ENCODE peak calls at places on chromosomes 12 and 14, in five cellular contexts. One of them, this sample, is unnamed.

GRCh38 chr12:14896477-14897184 is 11.0 kb upstream of the MGP start:
- DNase-seq in GM12878: no peak
- DNase-seq in A549: no peak
- DNase-seq in HepG2: no peak
- DNase-seq in H1: no peak
- DNase-seq in this sample: no peak

GRCh38 chr12:75447695-75448393 is 32.7 kb upstream of the GLIPR1 start:
- DNase-seq in GM12878: no peak
- DNase-seq in A549: no peak
- DNase-seq in HepG2: no peak
- DNase-seq in H1: no peak
- DNase-seq in this sample: no peak

GRCh38 chr12:14854586-14855163 is 11.3 kb upstream of the ART4 start:
- DNase-seq in GM12878: no peak
- DNase-seq in A549: no peak
- DNase-seq in HepG2: no peak
- DNase-seq in H1: no peak
- DNase-seq in this sample: no peak

GRCh38 chr14:92481386-92481785 is 32.2 kb upstream of the RIN3 start:
- DNase-seq in GM12878: no peak
- DNase-seq in A549: peak; percentile 20
- DNase-seq in HepG2: no peak
- DNase-seq in H1: peak; percentile 20
- DNase-seq in this sample: no peak

GRCh38 chr12:71721781-71722511 is 32.7 kb upstream of the RAB21 start:
- DNase-seq in GM12878: no peak
- DNase-seq in A549: no peak
- DNase-seq in HepG2: no peak
- DNase-seq in H1: no peak
- DNase-seq in this sample: no peak

GRCh38 chr14:86372402-86372801 is 842.5 kb downstream of the FLRT2 start:
- DNase-seq in GM12878: no peak
- DNase-seq in A549: no peak
- DNase-seq in HepG2: no peak
- DNase-seq in H1: no peak
- DNase-seq in this sample: no peak

GRCh38 chr12:41189395-41190251 is 1.5 kb downstream of the PDZRN4 start:
- DNase-seq in GM12878: no peak
- DNase-seq in A549: no peak
- DNase-seq in HepG2: no peak
- DNase-seq in H1: peak; percentile 55
- DNase-seq in this sample: no peak

GRCh38 chr14:56147980-56148901 is 30.0 kb downstream of the PELI2 start:
- DNase-seq in GM12878: no peak
- DNase-seq in A549: no peak
- DNase-seq in HepG2: no peak
- DNase-seq in H1: no peak
- DNase-seq in this sample: no peak

GRCh38 chr12:100672075-100672592 is 98.7 kb downstream of the GAS2L3 start:
- DNase-seq in GM12878: no peak
- DNase-seq in A549: peak; percentile 29
- DNase-seq in HepG2: peak; percentile 24
- DNase-seq in H1: peak; percentile 94
- DNase-seq in this sample: peak; percentile 47

GRCh38 chr12:67649165-67650126 is 901 bp downstream of the DYRK2 start:
- DNase-seq in GM12878: no peak
- DNase-seq in A549: no peak
- DNase-seq in HepG2: no peak
- DNase-seq in H1: peak; percentile 50
- DNase-seq in this sample: peak; percentile 66

GRCh38 chr12:104423273-104423672 is 33.5 kb upstream of the CHST11 start:
- DNase-seq in GM12878: no peak
- DNase-seq in A549: no peak
- DNase-seq in HepG2: no peak
- DNase-seq in H1: no peak
- DNase-seq in this sample: no peak

GRCh38 chr12:19624000-19624399 is 184.7 kb downstream of the AEBP2 start:
- DNase-seq in GM12878: no peak
- DNase-seq in A549: no peak
- DNase-seq in HepG2: no peak
- DNase-seq in H1: no peak
- DNase-seq in this sample: no peak

GRCh38 chr14:78904094-78904493 is 733.9 kb downstream of the NRXN3 start:
- DNase-seq in GM12878: no peak
- DNase-seq in A549: peak; percentile 10
- DNase-seq in HepG2: no peak
- DNase-seq in H1: no peak
- DNase-seq in this sample: no peak

GRCh38 chr12:116339800-116340371 is 62.4 kb upstream of the MED13L start:
- DNase-seq in GM12878: no peak
- DNase-seq in A549: no peak
- DNase-seq in HepG2: no peak
- DNase-seq in H1: no peak
- DNase-seq in this sample: no peak

GRCh38 chr12:3677609-3678008 is 75.3 kb downstream of the CRACR2A start:
- DNase-seq in GM12878: no peak
- DNase-seq in A549: no peak
- DNase-seq in HepG2: no peak
- DNase-seq in H1: peak; percentile 42
- DNase-seq in this sample: no peak

GRCh38 chr12:122166422-122167327 is 7.3 kb downstream of the IL31 start:
- DNase-seq in GM12878: peak; percentile 9
- DNase-seq in A549: no peak
- DNase-seq in HepG2: no peak
- DNase-seq in H1: no peak
- DNase-seq in this sample: no peak

GRCh38 chr12:57266681-57267080 is 15.7 kb upstream of the STAC3 start:
- DNase-seq in GM12878: no peak
- DNase-seq in A549: no peak
- DNase-seq in HepG2: no peak
- DNase-seq in H1: no peak
- DNase-seq in this sample: no peak

GRCh38 chr12:3962661-3963483 is 89.7 kb upstream of the PARP11 start:
- DNase-seq in GM12878: no peak
- DNase-seq in A549: no peak
- DNase-seq in HepG2: no peak
- DNase-seq in H1: no peak
- DNase-seq in this sample: no peak

GRCh38 chr12:29869916-29870315 is 86.2 kb upstream of the TMTC1 start:
- DNase-seq in GM12878: no peak
- DNase-seq in A549: no peak
- DNase-seq in HepG2: no peak
- DNase-seq in H1: no peak
- DNase-seq in this sample: no peak

GRCh38 chr14:91985008-91985407 is 37.5 kb upstream of the FBLN5 start:
- DNase-seq in GM12878: no peak
- DNase-seq in A549: no peak
- DNase-seq in HepG2: no peak
- DNase-seq in H1: no peak
- DNase-seq in this sample: no peak

GRCh38 chr12:90690120-90690519 is 264.9 kb downstream of the CCER1 start:
- DNase-seq in GM12878: no peak
- DNase-seq in A549: no peak
- DNase-seq in HepG2: no peak
- DNase-seq in H1: no peak
- DNase-seq in this sample: no peak

GRCh38 chr12:2588345-2588744 is 206.4 kb upstream of the FKBP4 start:
- DNase-seq in GM12878: no peak
- DNase-seq in A549: no peak
- DNase-seq in HepG2: no peak
- DNase-seq in H1: no peak
- DNase-seq in this sample: no peak

GRCh38 chr12:18723752-18724151 is 14.1 kb downstream of the PLCZ1 start:
- DNase-seq in GM12878: no peak
- DNase-seq in A549: peak; percentile 55
- DNase-seq in HepG2: no peak
- DNase-seq in H1: no peak
- DNase-seq in this sample: no peak

GRCh38 chr12:904010-904414 is 45.5 kb downstream of the RAD52 start:
- DNase-seq in GM12878: no peak
- DNase-seq in A549: no peak
- DNase-seq in HepG2: no peak
- DNase-seq in H1: no peak
- DNase-seq in this sample: peak; percentile 29

GRCh38 chr14:74941676-74942097 is 13.7 kb downstream of the PGF start:
- DNase-seq in GM12878: no peak
- DNase-seq in A549: no peak
- DNase-seq in HepG2: no peak
- DNase-seq in H1: no peak
- DNase-seq in this sample: peak; percentile 41

GRCh38 chr14:95218006-95218405 is 60.7 kb upstream of the DICER1 start:
- DNase-seq in GM12878: no peak
- DNase-seq in A549: no peak
- DNase-seq in HepG2: no peak
- DNase-seq in H1: no peak
- DNase-seq in this sample: no peak

GRCh38 chr14:93893550-93894329 is 33.4 kb upstream of the FAM181A start:
- DNase-seq in GM12878: no peak
- DNase-seq in A549: no peak
- DNase-seq in HepG2: no peak
- DNase-seq in H1: peak; percentile 61
- DNase-seq in this sample: no peak

GRCh38 chr14:51006781-51007211 is 62.5 kb upstream of the PYGL start:
- DNase-seq in GM12878: no peak
- DNase-seq in A549: peak; percentile 57
- DNase-seq in HepG2: no peak
- DNase-seq in H1: no peak
- DNase-seq in this sample: no peak

GRCh38 chr12:16076553-16076952 is 165.4 kb downstream of the DERA start:
- DNase-seq in GM12878: no peak
- DNase-seq in A549: peak; percentile 50
- DNase-seq in HepG2: peak; percentile 44
- DNase-seq in H1: no peak
- DNase-seq in this sample: no peak

GRCh38 chr14:64202731-64203130 is 91.4 kb downstream of the ESR2 start:
- DNase-seq in GM12878: no peak
- DNase-seq in A549: no peak
- DNase-seq in HepG2: no peak
- DNase-seq in H1: no peak
- DNase-seq in this sample: no peak

GRCh38 chr14:64200170-64200569 is 94.0 kb downstream of the ESR2 start:
- DNase-seq in GM12878: no peak
- DNase-seq in A549: no peak
- DNase-seq in HepG2: no peak
- DNase-seq in H1: no peak
- DNase-seq in this sample: no peak

GRCh38 chr14:64201931-64202330 is 92.2 kb downstream of the ESR2 start:
- DNase-seq in GM12878: no peak
- DNase-seq in A549: no peak
- DNase-seq in HepG2: no peak
- DNase-seq in H1: no peak
- DNase-seq in this sample: no peak

GRCh38 chr14:64203366-64204006 is 90.7 kb downstream of the ESR2 start:
- DNase-seq in GM12878: no peak
- DNase-seq in A549: no peak
- DNase-seq in HepG2: no peak
- DNase-seq in H1: no peak
- DNase-seq in this sample: no peak

DNA sequence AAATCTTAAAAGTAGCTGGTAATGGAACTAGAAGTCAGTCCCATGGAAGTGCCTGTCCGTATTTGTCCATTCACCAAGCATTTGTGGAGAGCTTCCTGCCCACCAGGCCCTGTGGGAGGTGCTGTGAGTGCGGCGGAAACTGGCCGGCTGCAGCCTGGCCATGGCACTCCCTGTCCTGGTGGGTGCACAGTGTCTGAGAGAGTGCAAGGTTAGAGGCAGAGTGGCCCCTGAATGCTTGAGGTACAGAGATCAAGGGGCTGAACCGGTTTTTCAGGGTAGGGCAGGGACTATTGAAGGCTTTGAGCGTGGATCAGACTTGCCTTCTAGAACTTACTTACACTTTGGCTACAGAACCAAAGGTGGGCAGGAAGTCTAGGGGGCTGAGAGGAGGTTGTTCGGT is 92.9 kb downstream of the ESR2 start:
- DNase-seq in GM12878: no peak
- DNase-seq in A549: no peak
- DNase-seq in HepG2: no peak
- DNase-seq in H1: no peak
- DNase-seq in this sample: no peak
- TF ChIP-seq HDAC2 in GM12878: no peak
- TF ChIP-seq HDAC2 in A549: no peak
- TF ChIP-seq HDAC2 in HepG2: no peak
- TF ChIP-seq HDAC2 in H1: no peak
- TF ChIP-seq HDAC2 in this sample: no peak

GRCh38 chr14:52119030-52119429 is 50.2 kb upstream of the NID2 start:
- DNase-seq in GM12878: no peak
- DNase-seq in A549: no peak
- DNase-seq in HepG2: peak; percentile 91
- DNase-seq in H1: no peak
- DNase-seq in this sample: no peak
- TF ChIP-seq HDAC2 in GM12878: no peak
- TF ChIP-seq HDAC2 in A549: no peak
- TF ChIP-seq HDAC2 in HepG2: no peak
- TF ChIP-seq HDAC2 in H1: no peak
- TF ChIP-seq HDAC2 in this sample: no peak

GRCh38 chr12:49783917-49784676 is 42.7 kb downstream of the TMBIM6 start:
- DNase-seq in GM12878: no peak
- DNase-seq in A549: no peak
- DNase-seq in HepG2: no peak
- DNase-seq in H1: no peak
- DNase-seq in this sample: peak; percentile 24
- TF ChIP-seq HDAC2 in GM12878: no peak
- TF ChIP-seq HDAC2 in A549: no peak
- TF ChIP-seq HDAC2 in HepG2: no peak
- TF ChIP-seq HDAC2 in H1: no peak
- TF ChIP-seq HDAC2 in this sample: no peak

DNA sequence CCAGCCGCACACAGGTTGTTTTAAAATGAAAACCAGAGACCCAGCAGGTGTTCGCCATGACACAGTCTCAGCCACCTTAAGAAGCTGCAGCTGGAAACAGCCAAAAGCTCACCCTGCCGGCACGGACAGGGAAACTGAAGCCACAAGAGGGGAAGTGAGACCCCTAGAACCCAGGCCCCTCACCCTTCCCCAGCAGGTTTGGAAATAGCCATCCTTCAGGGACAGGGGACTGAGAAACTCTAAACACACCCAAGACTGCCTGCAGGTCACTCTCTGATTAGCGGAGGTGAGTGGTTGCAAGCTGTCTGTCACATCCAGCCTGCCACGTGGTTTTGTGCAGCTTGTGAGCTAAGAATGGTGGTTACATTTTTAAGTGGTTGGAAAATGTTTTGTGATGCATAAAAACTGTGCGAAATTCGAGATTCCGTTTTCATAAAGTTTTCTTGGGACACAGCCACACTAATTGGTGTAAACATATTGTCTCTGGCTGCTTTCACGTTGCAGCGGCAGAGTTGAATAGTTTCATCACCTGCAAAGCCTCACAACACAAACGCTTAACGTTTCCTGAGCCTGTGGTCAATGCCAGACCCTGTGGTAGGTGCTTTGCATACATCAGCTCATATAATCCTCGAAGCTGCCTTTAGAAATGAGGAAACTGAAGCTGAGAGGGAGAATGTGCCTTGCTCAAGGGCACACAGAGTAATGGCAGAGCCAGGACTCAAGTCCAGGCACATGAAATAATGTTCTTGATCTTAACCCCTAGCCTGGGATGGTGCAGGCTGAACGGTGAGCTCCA is 1.7 kb upstream of the SELPLG start:
- DNase-seq in GM12878: peak; percentile 99
- DNase-seq in A549: no peak
- DNase-seq in HepG2: no peak
- DNase-seq in H1: no peak
- DNase-seq in this sample: peak; percentile 39
- TF ChIP-seq HDAC2 in GM12878: no peak
- TF ChIP-seq HDAC2 in A549: no peak
- TF ChIP-seq HDAC2 in HepG2: no peak
- TF ChIP-seq HDAC2 in H1: no peak
- TF ChIP-seq HDAC2 in this sample: no peak

GRCh38 chr14:105283899-105284298 is 16.9 kb downstream of the BRF1 start:
- DNase-seq in GM12878: no peak
- DNase-seq in A549: no peak
- DNase-seq in HepG2: no peak
- DNase-seq in H1: no peak
- DNase-seq in this sample: no peak
- TF ChIP-seq HDAC2 in GM12878: no peak
- TF ChIP-seq HDAC2 in A549: no peak
- TF ChIP-seq HDAC2 in HepG2: no peak
- TF ChIP-seq HDAC2 in H1: no peak
- TF ChIP-seq HDAC2 in this sample: no peak

This sample was measured in K562.